ENCODE peak calls at places on chromosomes 6 and 20, in eight cellular contexts. O, B, G, D, C, K, M and V are unnamed samples.

GRCh38 chr6:6748001-6748400 is 159.5 kb downstream of the LY86 start:
- DNase-seq in O (no peak), B (no peak), G (no peak), D (no peak), C (no peak), K (no peak), M (no peak), V (no peak)

GRCh38 chr6:83853178-83853967 is at the start of gene RIPPLY2:
- DNase-seq in O (peak), B (peak), G (no peak), D (peak), C (peak), K (peak), M (no peak), V (peak)

GRCh38 chr6:94045473-94045872 is 626.1 kb upstream of the EPHA7 start:
- DNase-seq in O (peak), B (no peak), G (no peak), D (no peak), C (no peak), K (no peak), M (no peak), V (no peak)

GRCh38 chr6:165987483-165988305 is 180.0 kb downstream of the TBXT start:
- DNase-seq in O (no peak), B (peak), G (no peak), D (peak), C (peak), K (peak), M (no peak), V (no peak)

GRCh38 chr6:165231177-165231576 is 78.2 kb downstream of the C6orf118 start:
- DNase-seq in O (no peak), B (no peak), G (no peak), D (no peak), C (no peak), K (no peak), M (no peak), V (no peak)

GRCh38 chr20:37576911-37577310 is 49.2 kb upstream of the BLCAP start:
- DNase-seq in O (no peak), B (no peak), G (no peak), D (no peak), C (no peak), K (no peak), M (no peak), V (no peak)

GRCh38 chr6:151141685-151142084 is 98.1 kb upstream of the AKAP12 start:
- DNase-seq in O (no peak), B (no peak), G (peak), D (no peak), C (peak), K (no peak), M (no peak), V (peak)

GRCh38 chr6:134683783-134684765 is 265.8 kb downstream of the ALDH8A1 start:
- DNase-seq in O (no peak), B (no peak), G (no peak), D (no peak), C (peak), K (no peak), M (no peak), V (peak)

GRCh38 chr6:35014786-35015185 is 125.7 kb downstream of the ANKS1A start:
- DNase-seq in O (no peak), B (no peak), G (peak), D (no peak), C (peak), K (no peak), M (no peak), V (peak)

GRCh38 chr20:32457476-32457986 is 99.4 kb downstream of the ASXL1 start:
- DNase-seq in O (peak), B (peak), G (no peak), D (peak), C (peak), K (peak), M (no peak), V (peak)

GRCh38 chr20:61588356-61589054 is 336.4 kb downstream of the CDH4 start:
- DNase-seq in O (no peak), B (peak), G (no peak), D (no peak), C (peak), K (no peak), M (no peak), V (no peak)

GRCh38 chr20:13321416-13321815 is 100.3 kb downstream of the ISM1 start:
- DNase-seq in O (no peak), B (no peak), G (no peak), D (no peak), C (no peak), K (no peak), M (no peak), V (no peak)

GRCh38 chr20:29314294-29314693 is 1943.2 kb upstream of the DEFB115 start:
- DNase-seq in O (no peak), B (no peak), G (no peak), D (no peak), C (no peak), K (no peak), M (no peak), V (no peak)

GRCh38 chr6:122833229-122833556 is 44.1 kb downstream of the SMPDL3A start:
- DNase-seq in O (peak), B (no peak), G (no peak), D (no peak), C (peak), K (peak), M (no peak), V (no peak)

GRCh38 chr6:168133186-168133585 is 54.2 kb upstream of the FRMD1 start:
- DNase-seq in O (no peak), B (no peak), G (no peak), D (peak), C (peak), K (peak), M (peak), V (no peak)

GRCh38 chr6:24405262-24405661 is 2.5 kb downstream of the MRS2 start:
- DNase-seq in O (no peak), B (no peak), G (no peak), D (no peak), C (no peak), K (no peak), M (no peak), V (no peak)

GRCh38 chr6:45956176-45956575 is 59.5 kb downstream of the CLIC5 start:
- DNase-seq in O (no peak), B (no peak), G (no peak), D (no peak), C (no peak), K (no peak), M (no peak), V (no peak)

GRCh38 chr6:7773322-7773721 is 47.4 kb downstream of the BMP6 start:
- DNase-seq in O (no peak), B (no peak), G (no peak), D (no peak), C (no peak), K (no peak), M (no peak), V (no peak)

GRCh38 chr6:21905531-21905930 is 312.0 kb downstream of the SOX4 start:
- DNase-seq in O (no peak), B (no peak), G (no peak), D (no peak), C (no peak), K (no peak), M (no peak), V (no peak)

GRCh38 chr6:165755583-165755982 is 92.5 kb upstream of the PDE10A start:
- DNase-seq in O (peak), B (no peak), G (no peak), D (no peak), C (no peak), K (no peak), M (no peak), V (no peak)

GRCh38 chr6:137736048-137736846 is 130.8 kb upstream of the TNFAIP3 start:
- DNase-seq in O (no peak), B (no peak), G (no peak), D (no peak), C (no peak), K (no peak), M (no peak), V (no peak)

GRCh38 chr6:1587546-1587945 is 22.2 kb upstream of the FOXC1 start:
- DNase-seq in O (no peak), B (no peak), G (no peak), D (no peak), C (no peak), K (no peak), M (peak), V (no peak)

GRCh38 chr6:128711149-128711548 is 171.8 kb upstream of the LAMA2 start:
- DNase-seq in O (no peak), B (no peak), G (no peak), D (no peak), C (no peak), K (no peak), M (no peak), V (no peak)

GRCh38 chr20:61726979-61727378 is 338.7 kb downstream of the TAF4 start:
- DNase-seq in O (no peak), B (no peak), G (no peak), D (no peak), C (no peak), K (no peak), M (no peak), V (no peak)

GRCh38 chr20:43748274-43748673 is 21.5 kb upstream of the GTSF1L start:
- DNase-seq in O (no peak), B (no peak), G (no peak), D (no peak), C (peak), K (no peak), M (no peak), V (no peak)

DNA sequence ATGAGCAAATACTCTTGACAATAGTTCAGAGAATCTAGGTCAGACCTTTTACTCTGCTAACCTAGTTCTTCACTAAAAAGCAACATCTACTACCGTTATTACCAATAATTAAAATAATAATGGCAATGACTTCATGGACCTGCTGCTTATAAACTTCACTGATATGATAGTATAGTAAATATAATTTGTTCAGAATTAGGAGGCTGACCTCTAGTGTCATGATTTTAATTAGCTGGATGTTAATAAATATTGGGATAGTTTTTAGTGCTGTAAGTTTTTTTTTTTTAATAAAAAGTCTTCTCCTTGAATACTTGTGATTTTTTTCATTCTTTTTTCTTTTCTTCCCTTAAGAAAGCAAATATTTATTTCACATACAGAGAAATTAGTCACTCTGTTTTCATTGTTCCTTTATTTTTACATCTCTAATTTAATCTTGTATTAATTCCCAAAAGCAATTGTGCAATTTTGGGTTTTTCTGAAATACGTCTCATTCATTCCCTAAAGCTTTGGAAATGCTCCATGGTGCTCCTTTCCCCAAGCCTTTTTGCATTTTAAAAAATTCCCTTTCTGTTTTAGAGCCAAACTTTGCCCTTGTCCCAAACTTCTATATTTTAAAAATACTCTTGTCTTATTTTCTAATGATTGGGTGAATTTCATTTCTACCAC is 46.6 kb upstream of the UST start:
- DNase-seq in O (no peak), B (no peak), G (no peak), D (no peak), C (no peak), K (no peak), M (no peak), V (no peak)
- H3K4me3 ChIP-seq in O (no peak), B (no peak), G (peak), D (no peak), C (peak), K (peak), M (peak), V (peak)

GRCh38 chr20:62953167-62953838 is 794 bp downstream of the SLC17A9 start:
- DNase-seq in O (no peak), B (peak), G (no peak), D (no peak), C (no peak), K (no peak), M (no peak), V (no peak)
- H3K4me3 ChIP-seq in O (peak), B (no peak), G (peak), D (peak), C (peak), K (no peak), M (peak), V (no peak)

GRCh38 chr6:109397020-109397419 is 14.8 kb upstream of the CD164 start:
- DNase-seq in O (no peak), B (no peak), G (no peak), D (no peak), C (peak), K (no peak), M (no peak), V (peak)

GRCh38 chr6:109393882-109394281 is 11.6 kb upstream of the CD164 start:
- DNase-seq in O (no peak), B (no peak), G (no peak), D (no peak), C (peak), K (no peak), M (no peak), V (peak)

GRCh38 chr6:109396319-109396718 is 14.1 kb upstream of the CD164 start:
- DNase-seq in O (no peak), B (no peak), G (no peak), D (no peak), C (no peak), K (no peak), M (no peak), V (no peak)
- H3K4me3 ChIP-seq in O (no peak), B (no peak), G (no peak), D (no peak), C (no peak), K (no peak), M (no peak), V (no peak)

DNA sequence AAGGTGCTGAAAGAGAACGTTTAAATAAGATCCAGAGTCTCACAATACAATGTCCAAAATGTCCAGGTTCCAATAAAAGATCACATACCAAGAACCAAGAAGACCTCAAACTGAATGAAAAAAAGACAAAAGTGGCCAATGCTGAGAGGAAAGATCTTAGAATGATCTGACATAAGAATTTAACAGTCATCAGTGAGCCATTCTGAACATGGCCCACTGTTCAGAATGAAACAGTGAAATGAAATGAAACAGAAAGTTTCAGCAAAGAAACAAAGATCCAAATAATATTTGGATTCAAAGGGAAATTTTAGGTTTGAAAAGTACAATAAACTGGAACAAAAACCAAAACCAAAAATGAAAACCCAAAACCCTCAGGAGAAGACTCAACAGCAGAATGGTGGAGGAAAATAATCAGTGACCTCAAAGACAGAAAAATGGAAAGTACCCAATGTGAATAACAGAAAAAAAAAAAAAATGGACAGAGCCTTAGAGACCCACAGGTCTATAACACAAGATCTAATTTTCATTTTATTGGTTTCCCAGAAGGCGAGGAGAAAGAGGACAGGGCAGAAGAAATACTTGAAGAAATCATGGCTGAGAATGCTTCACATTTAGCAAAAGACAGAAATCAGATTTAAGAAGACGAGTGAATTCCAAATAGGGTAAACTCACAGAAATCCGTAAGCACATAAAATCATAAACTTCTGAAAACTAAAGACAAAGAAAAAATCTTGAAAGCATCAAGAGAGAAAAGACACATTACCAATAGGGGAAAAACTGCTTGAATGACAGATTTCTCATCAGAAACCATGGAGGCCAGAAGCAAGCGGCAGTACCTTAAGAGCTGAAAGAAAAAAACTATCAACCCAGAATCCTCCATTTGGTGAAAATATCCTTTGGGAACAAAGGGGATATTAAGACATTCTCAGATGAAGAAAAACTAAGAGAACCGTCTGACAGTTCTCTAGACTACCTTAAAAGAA is 66.3 kb upstream of the EMILIN3 start:
- DNase-seq in O (no peak), B (no peak), G (no peak), D (no peak), C (peak), K (no peak), M (no peak), V (no peak)
- H3K4me3 ChIP-seq in O (no peak), B (no peak), G (no peak), D (no peak), C (no peak), K (no peak), M (no peak), V (no peak)

DNA sequence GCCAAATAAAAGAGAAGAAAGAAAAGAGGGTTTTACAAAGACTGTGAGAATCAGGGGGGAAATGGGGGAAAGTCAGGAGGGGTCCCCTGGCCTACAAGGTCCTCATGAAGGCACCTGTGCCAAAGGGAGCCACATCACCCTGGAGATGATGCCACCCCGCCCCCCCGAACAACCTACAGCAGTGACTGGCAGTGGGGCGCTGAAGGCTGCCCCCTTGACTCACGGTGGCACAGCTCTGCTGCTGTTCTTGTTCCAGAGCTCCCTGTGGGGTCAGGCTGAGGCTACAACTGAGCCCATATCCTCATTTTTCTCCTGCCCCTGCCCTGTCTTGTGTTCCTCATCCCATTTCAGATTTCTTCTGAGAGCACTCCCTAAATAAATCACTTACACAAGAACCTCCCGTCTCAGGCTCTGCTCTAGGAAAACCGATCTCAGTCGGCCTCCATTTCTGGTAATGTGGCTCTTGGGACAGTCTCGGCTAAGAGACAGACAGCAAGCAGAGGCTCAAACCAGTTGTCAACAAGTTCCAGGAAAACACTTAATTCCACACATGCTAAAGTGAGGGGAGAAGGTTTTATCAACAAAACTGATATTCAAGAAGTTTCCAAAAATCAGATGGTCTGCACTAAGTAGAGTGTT is 105.7 kb downstream of the SNAP25 start:
- DNase-seq in O (no peak), B (no peak), G (no peak), D (no peak), C (no peak), K (no peak), M (no peak), V (no peak)
- H3K4me3 ChIP-seq in O (no peak), B (no peak), G (no peak), D (no peak), C (no peak), K (no peak), M (no peak), V (no peak)

DNA sequence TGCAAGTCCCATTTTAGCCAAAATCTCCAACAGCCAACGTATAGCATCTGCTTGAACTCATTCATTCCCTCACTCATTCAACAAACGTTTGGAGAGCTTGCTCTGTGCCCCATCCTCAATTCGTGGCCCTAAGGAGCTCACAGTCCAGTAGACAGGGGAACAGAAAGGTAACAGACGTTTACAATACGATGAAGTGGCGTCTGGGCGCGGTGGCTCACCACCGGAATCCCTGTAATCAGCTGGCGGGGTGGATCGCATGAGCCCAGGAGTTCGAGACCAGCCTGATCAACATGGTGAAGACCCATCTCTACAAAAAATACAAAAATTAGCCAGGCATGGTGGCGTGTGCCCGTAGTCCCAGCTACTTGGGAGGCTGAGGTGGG is 790 bp upstream of the E2F1 start:
- DNase-seq in O (no peak), B (no peak), G (no peak), D (no peak), C (no peak), K (no peak), M (no peak), V (no peak)
- H3K4me3 ChIP-seq in O (peak), B (no peak), G (peak), D (no peak), C (peak), K (peak), M (no peak), V (peak)